ENCODE peak calls at places on chromosomes 1 and 21, in seven cellular contexts. C is uterus, B is ovary, Z is PC-3, O is esophagus squamous epithelium, L is thoracic aorta, P is Panc1. K is an unnamed sample.
A peak's percentile ranks its signal among the peaks of the same experiment; 100 is the strongest.

GRCh38 chr1:191145834-191146233 is 668.2 kb upstream of the BRINP3 start:
- DNase-seq in C (no peak), B (no peak), Z (no peak), O (no peak), L (no peak), P (no peak), K (no peak)

GRCh38 chr1:238409947-238410346 is 519.2 kb upstream of the ZP4 start:
- DNase-seq in C (no peak), B (no peak), Z (no peak), O (no peak), L (no peak), P (no peak), K (no peak)

GRCh38 chr21:33230518-33231324 is 983 bp downstream of the IFNAR2 start:
- DNase-seq in C (peak; percentile 44), B (no peak), Z (peak; percentile 63), O (no peak), L (no peak), P (no peak), K (peak; percentile 49)

GRCh38 chr1:65247419-65248359 is 61.7 kb upstream of the DNAJC6 start:
- DNase-seq in C (no peak), B (no peak), Z (peak; percentile 76), O (no peak), L (no peak), P (no peak), K (peak; percentile 88)

GRCh38 chr1:25204797-25205441 is 27.4 kb downstream of the SYF2 start:
- DNase-seq in C (no peak), B (no peak), Z (peak; percentile 65), O (no peak), L (no peak), P (no peak), K (peak; percentile 74)

GRCh38 chr1:180898441-180899219 is 14.1 kb upstream of the KIAA1614 start:
- DNase-seq in C (no peak), B (no peak), Z (no peak), O (no peak), L (no peak), P (no peak), K (peak; percentile 48)

GRCh38 chr1:10685851-10686403 is 110.5 kb downstream of the CASZ1 start:
- DNase-seq in C (no peak), B (peak; percentile 68), Z (peak; percentile 67), O (no peak), L (no peak), P (no peak), K (peak; percentile 74)

GRCh38 chr1:160362168-160362941 is 4.5 kb upstream of the NHLH1 start:
- DNase-seq in C (no peak), B (no peak), Z (no peak), O (no peak), L (no peak), P (no peak), K (peak; percentile 28)

GRCh38 chr1:60065199-60065598 is 8.4 kb downstream of the C1orf87 start:
- DNase-seq in C (no peak), B (no peak), Z (no peak), O (no peak), L (no peak), P (no peak), K (no peak)

GRCh38 chr1:39979654-39980053 is 24.7 kb downstream of the MFSD2A start:
- DNase-seq in C (no peak), B (no peak), Z (no peak), O (no peak), L (no peak), P (no peak), K (no peak)

GRCh38 chr1:25197982-25198681 is 34.2 kb downstream of the SYF2 start:
- DNase-seq in C (no peak), B (no peak), Z (peak; percentile 25), O (no peak), L (no peak), P (no peak), K (no peak)

GRCh38 chr1:224375059-224375458 is 18.4 kb downstream of the CNIH4 start:
- DNase-seq in C (no peak), B (no peak), Z (no peak), O (no peak), L (no peak), P (no peak), K (no peak)

GRCh38 chr1:37958690-37959089 is 11.8 kb upstream of the INPP5B start:
- DNase-seq in C (no peak), B (no peak), Z (peak; percentile 45), O (no peak), L (no peak), P (no peak), K (no peak)

GRCh38 chr21:25334046-25334730 is 273.1 kb downstream of the MRPL39 start:
- DNase-seq in C (no peak), B (no peak), Z (peak; percentile 58), O (no peak), L (no peak), P (no peak), K (no peak)

GRCh38 chr1:1976031-1976430 is 27.6 kb downstream of the CFAP74 start:
- DNase-seq in C (no peak), B (no peak), Z (no peak), O (no peak), L (no peak), P (no peak), K (no peak)

GRCh38 chr1:5830771-5831599 is 161.2 kb downstream of the NPHP4 start:
- DNase-seq in C (no peak), B (no peak), Z (no peak), O (no peak), L (no peak), P (no peak), K (peak; percentile 36)

GRCh38 chr1:195939844-195940243 is 668.4 kb downstream of the KCNT2 start:
- DNase-seq in C (no peak), B (no peak), Z (peak; percentile 42), O (no peak), L (no peak), P (no peak), K (no peak)

GRCh38 chr1:161207173-161207572 is 5.0 kb downstream of the NDUFS2 start:
- DNase-seq in C (peak; percentile 60), B (peak; percentile 71), Z (no peak), O (no peak), L (no peak), P (no peak), K (peak; percentile 90)

GRCh38 chr21:20729376-20729775 is 268.8 kb upstream of the NCAM2 start:
- DNase-seq in C (no peak), B (no peak), Z (peak; percentile 43), O (no peak), L (no peak), P (no peak), K (no peak)

GRCh38 chr1:44348046-44348628 is 6.9 kb downstream of the ERI3 start:
- DNase-seq in C (no peak), B (no peak), Z (no peak), O (no peak), L (no peak), P (no peak), K (no peak)

GRCh38 chr1:30808067-30808662 is 50.6 kb upstream of the LAPTM5 start:
- DNase-seq in C (no peak), B (no peak), Z (no peak), O (no peak), L (no peak), P (no peak), K (no peak)

GRCh38 chr1:201736707-201737320 is 92.1 kb upstream of the IPO9 start:
- DNase-seq in C (no peak), B (no peak), Z (no peak), O (no peak), L (no peak), P (no peak), K (no peak)

GRCh38 chr1:36503159-36503558 is 20.4 kb upstream of the CSF3R start:
- DNase-seq in C (no peak), B (no peak), Z (no peak), O (no peak), L (no peak), P (no peak), K (no peak)

GRCh38 chr1:36508257-36508656 is 25.5 kb upstream of the CSF3R start:
- DNase-seq in C (no peak), B (no peak), Z (no peak), O (no peak), L (no peak), P (no peak), K (no peak)

GRCh38 chr1:36502616-36503015 is 19.9 kb upstream of the CSF3R start:
- DNase-seq in C (no peak), B (no peak), Z (no peak), O (no peak), L (no peak), P (no peak), K (no peak)

GRCh38 chr1:36503733-36504132 is 21.0 kb upstream of the CSF3R start:
- DNase-seq in C (no peak), B (no peak), Z (no peak), O (no peak), L (no peak), P (no peak), K (no peak)
- H3K27ac ChIP-seq in C (no peak overlapping the region), B (no peak overlapping the region), Z (no peak overlapping the region), O (no peak overlapping the region), L (no peak overlapping the region), P (no peak overlapping the region), K (no peak overlapping the region)

GRCh38 chr21:34890258-34890723 is 158.8 kb downstream of the RUNX1 start:
- DNase-seq in C (no peak), B (no peak), Z (no peak), O (no peak), L (no peak), P (no peak), K (no peak)

GRCh38 chr21:34892196-34892595 is 156.9 kb downstream of the RUNX1 start:
- DNase-seq in C (no peak), B (no peak), Z (no peak), O (no peak), L (no peak), P (no peak), K (no peak)

GRCh38 chr21:34889537-34890257 is 159.4 kb downstream of the RUNX1 start:
- DNase-seq in C (peak; percentile 70), B (peak; percentile 82), Z (peak; percentile 85), O (no peak), L (no peak), P (no peak), K (peak; percentile 88)

GRCh38 chr21:34890724-34891609 is 158.1 kb downstream of the RUNX1 start:
- DNase-seq in C (no peak), B (peak; percentile 55), Z (no peak), O (no peak), L (no peak), P (no peak), K (peak; percentile 56)

DNA sequence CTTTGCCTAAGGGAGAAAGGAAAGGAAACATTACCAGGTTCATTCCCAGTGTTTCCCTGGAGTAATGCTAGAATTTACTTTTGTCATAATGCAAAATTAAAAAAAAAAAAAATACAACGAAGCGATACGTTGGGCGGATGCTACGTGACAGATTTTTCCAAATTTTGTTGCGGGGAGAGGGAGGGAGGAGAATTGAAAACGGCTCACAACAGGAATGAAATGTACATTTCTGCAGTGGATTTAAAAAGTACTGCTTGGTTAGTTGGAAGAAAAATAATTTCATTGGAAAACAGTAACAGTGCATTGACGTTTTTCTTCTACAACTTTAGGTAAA is 157.5 kb downstream of the RUNX1 start:
- DNase-seq in C (no peak), B (no peak), Z (no peak), O (no peak), L (no peak), P (no peak), K (no peak)
- H3K4me1 ChIP-seq in C (no peaks in the 10 kb centered on the region), B (peaks cover 2% of the 10 kb centered on the region), Z (peaks cover 14% of the 10 kb centered on the region), O (peaks cover 3% of the 10 kb centered on the region), L (peaks cover 13% of the 10 kb centered on the region), P (no peaks in the 10 kb centered on the region), K (peaks cover 8% of the 10 kb centered on the region)

GRCh38 chr1:145872421-145872891 is 13.2 kb downstream of the ANKRD35 start:
- DNase-seq in C (peak; percentile 82), B (no peak), Z (no peak), O (no peak), L (no peak), P (no peak), K (no peak)
- H3K4me3 ChIP-seq in C (peak overlapping the region; percentile 50), B (peak overlapping the region; percentile 43), Z (no peak overlapping the region), O (peak overlapping the region; percentile 62), L (peak overlapping the region; percentile 71), P (no peak overlapping the region), K (no peak overlapping the region)

GRCh38 chr1:51488372-51489050 is 30.6 kb downstream of the EPS15 start:
- DNase-seq in C (no peak), B (no peak), Z (no peak), O (no peak), L (no peak), P (no peak), K (peak; percentile 34)
- H3K27ac ChIP-seq in C (no peak overlapping the region), B (no peak overlapping the region), Z (no peak overlapping the region), O (no peak overlapping the region), L (no peak overlapping the region), P (peak overlapping the region; percentile 26), K (peak overlapping the region; percentile 78)